ENCODE peak calls at places on chromosomes 5 and 9, in eight cellular contexts. One of them, this sample, is unnamed.

GRCh38 chr5:65760504-65761275 is 38.7 kb downstream of the NLN start:
- DNase-seq in endothelial cell of umbilical vein: peak
- DNase-seq in spleen: no peak
- DNase-seq in putamen: peak
- DNase-seq in esophagus squamous epithelium: no peak
- DNase-seq in activated T-helper 9 cell treated with anti-CD3 and anti-CD28 coated beads, Interleukin-2, amount 50 U/mL, for 16 hours: no peak
- DNase-seq in heart left ventricle: peak
- DNase-seq in sciatic nerve: no peak
- DNase-seq in this sample: no peak

GRCh38 chr5:56169281-56169680 is 63.8 kb downstream of the ANKRD55 start:
- DNase-seq in endothelial cell of umbilical vein: peak
- DNase-seq in spleen: no peak
- DNase-seq in putamen: no peak
- DNase-seq in esophagus squamous epithelium: no peak
- DNase-seq in activated T-helper 9 cell treated with anti-CD3 and anti-CD28 coated beads, Interleukin-2, amount 50 U/mL, for 16 hours: no peak
- DNase-seq in heart left ventricle: no peak
- DNase-seq in sciatic nerve: no peak
- DNase-seq in this sample: no peak

GRCh38 chr9:77759391-77759790 is 111.3 kb upstream of the GNA14 start:
- DNase-seq in endothelial cell of umbilical vein: no peak
- DNase-seq in spleen: no peak
- DNase-seq in putamen: no peak
- DNase-seq in esophagus squamous epithelium: no peak
- DNase-seq in activated T-helper 9 cell treated with anti-CD3 and anti-CD28 coated beads, Interleukin-2, amount 50 U/mL, for 16 hours: no peak
- DNase-seq in heart left ventricle: no peak
- DNase-seq in sciatic nerve: no peak
- DNase-seq in this sample: no peak

GRCh38 chr5:150057996-150058395 is 28.4 kb downstream of the CSF1R start:
- DNase-seq in endothelial cell of umbilical vein: no peak
- DNase-seq in spleen: no peak
- DNase-seq in putamen: no peak
- DNase-seq in esophagus squamous epithelium: no peak
- DNase-seq in activated T-helper 9 cell treated with anti-CD3 and anti-CD28 coated beads, Interleukin-2, amount 50 U/mL, for 16 hours: no peak
- DNase-seq in heart left ventricle: no peak
- DNase-seq in sciatic nerve: no peak
- DNase-seq in this sample: peak

GRCh38 chr5:90898330-90899013 is 339.9 kb downstream of the ADGRV1 start:
- DNase-seq in endothelial cell of umbilical vein: no peak
- DNase-seq in spleen: no peak
- DNase-seq in putamen: no peak
- DNase-seq in esophagus squamous epithelium: no peak
- DNase-seq in activated T-helper 9 cell treated with anti-CD3 and anti-CD28 coated beads, Interleukin-2, amount 50 U/mL, for 16 hours: no peak
- DNase-seq in heart left ventricle: no peak
- DNase-seq in sciatic nerve: no peak
- DNase-seq in this sample: no peak

GRCh38 chr5:41526699-41527098 is 16.3 kb upstream of the PLCXD3 start:
- DNase-seq in endothelial cell of umbilical vein: no peak
- DNase-seq in spleen: no peak
- DNase-seq in putamen: no peak
- DNase-seq in esophagus squamous epithelium: no peak
- DNase-seq in activated T-helper 9 cell treated with anti-CD3 and anti-CD28 coated beads, Interleukin-2, amount 50 U/mL, for 16 hours: no peak
- DNase-seq in heart left ventricle: no peak
- DNase-seq in sciatic nerve: no peak
- DNase-seq in this sample: no peak

GRCh38 chr9:100087218-100087617 is 11.6 kb downstream of the ERP44 start:
- DNase-seq in endothelial cell of umbilical vein: peak
- DNase-seq in spleen: no peak
- DNase-seq in putamen: no peak
- DNase-seq in esophagus squamous epithelium: no peak
- DNase-seq in activated T-helper 9 cell treated with anti-CD3 and anti-CD28 coated beads, Interleukin-2, amount 50 U/mL, for 16 hours: no peak
- DNase-seq in heart left ventricle: no peak
- DNase-seq in sciatic nerve: no peak
- DNase-seq in this sample: no peak

GRCh38 chr9:81521892-81522291 is 167.5 kb downstream of the TLE1 start:
- DNase-seq in endothelial cell of umbilical vein: no peak
- DNase-seq in spleen: no peak
- DNase-seq in putamen: no peak
- DNase-seq in esophagus squamous epithelium: no peak
- DNase-seq in activated T-helper 9 cell treated with anti-CD3 and anti-CD28 coated beads, Interleukin-2, amount 50 U/mL, for 16 hours: no peak
- DNase-seq in heart left ventricle: no peak
- DNase-seq in sciatic nerve: no peak
- DNase-seq in this sample: no peak

GRCh38 chr5:44320188-44320587 is 69.0 kb downstream of the FGF10 start:
- DNase-seq in endothelial cell of umbilical vein: no peak
- DNase-seq in spleen: no peak
- DNase-seq in putamen: no peak
- DNase-seq in esophagus squamous epithelium: no peak
- DNase-seq in activated T-helper 9 cell treated with anti-CD3 and anti-CD28 coated beads, Interleukin-2, amount 50 U/mL, for 16 hours: no peak
- DNase-seq in heart left ventricle: no peak
- DNase-seq in sciatic nerve: no peak
- DNase-seq in this sample: no peak

GRCh38 chr5:150632305-150633160 is 7.9 kb upstream of the SYNPO start:
- DNase-seq in endothelial cell of umbilical vein: peak
- DNase-seq in spleen: no peak
- DNase-seq in putamen: no peak
- DNase-seq in esophagus squamous epithelium: no peak
- DNase-seq in activated T-helper 9 cell treated with anti-CD3 and anti-CD28 coated beads, Interleukin-2, amount 50 U/mL, for 16 hours: no peak
- DNase-seq in heart left ventricle: no peak
- DNase-seq in sciatic nerve: no peak
- DNase-seq in this sample: no peak

GRCh38 chr5:67095346-67095871 is 101.2 kb downstream of the CD180 start:
- DNase-seq in endothelial cell of umbilical vein: peak
- DNase-seq in spleen: no peak
- DNase-seq in putamen: peak
- DNase-seq in esophagus squamous epithelium: no peak
- DNase-seq in activated T-helper 9 cell treated with anti-CD3 and anti-CD28 coated beads, Interleukin-2, amount 50 U/mL, for 16 hours: no peak
- DNase-seq in heart left ventricle: peak
- DNase-seq in sciatic nerve: peak
- DNase-seq in this sample: peak

GRCh38 chr9:36987891-36988290 is 46.2 kb downstream of the PAX5 start:
- DNase-seq in endothelial cell of umbilical vein: no peak
- DNase-seq in spleen: no peak
- DNase-seq in putamen: no peak
- DNase-seq in esophagus squamous epithelium: no peak
- DNase-seq in activated T-helper 9 cell treated with anti-CD3 and anti-CD28 coated beads, Interleukin-2, amount 50 U/mL, for 16 hours: no peak
- DNase-seq in heart left ventricle: no peak
- DNase-seq in sciatic nerve: no peak
- DNase-seq in this sample: no peak

GRCh38 chr5:148972958-148973357 is 89.9 kb downstream of the SH3TC2 start:
- DNase-seq in endothelial cell of umbilical vein: peak
- DNase-seq in spleen: no peak
- DNase-seq in putamen: no peak
- DNase-seq in esophagus squamous epithelium: no peak
- DNase-seq in activated T-helper 9 cell treated with anti-CD3 and anti-CD28 coated beads, Interleukin-2, amount 50 U/mL, for 16 hours: no peak
- DNase-seq in heart left ventricle: peak
- DNase-seq in sciatic nerve: no peak
- DNase-seq in this sample: peak

GRCh38 chr5:14902826-14903560 is 31.4 kb upstream of the ANKH start:
- DNase-seq in endothelial cell of umbilical vein: no peak
- DNase-seq in spleen: no peak
- DNase-seq in putamen: no peak
- DNase-seq in esophagus squamous epithelium: no peak
- DNase-seq in activated T-helper 9 cell treated with anti-CD3 and anti-CD28 coated beads, Interleukin-2, amount 50 U/mL, for 16 hours: no peak
- DNase-seq in heart left ventricle: no peak
- DNase-seq in sciatic nerve: no peak
- DNase-seq in this sample: no peak

GRCh38 chr9:131179561-131180219 is 54.3 kb downstream of the NUP214 start:
- DNase-seq in endothelial cell of umbilical vein: peak
- DNase-seq in spleen: no peak
- DNase-seq in putamen: no peak
- DNase-seq in esophagus squamous epithelium: no peak
- DNase-seq in activated T-helper 9 cell treated with anti-CD3 and anti-CD28 coated beads, Interleukin-2, amount 50 U/mL, for 16 hours: no peak
- DNase-seq in heart left ventricle: no peak
- DNase-seq in sciatic nerve: no peak
- DNase-seq in this sample: no peak

GRCh38 chr9:87878930-87879603 is 3.6 kb upstream of the SPATA31E1 start:
- DNase-seq in endothelial cell of umbilical vein: peak
- DNase-seq in spleen: no peak
- DNase-seq in putamen: no peak
- DNase-seq in esophagus squamous epithelium: no peak
- DNase-seq in activated T-helper 9 cell treated with anti-CD3 and anti-CD28 coated beads, Interleukin-2, amount 50 U/mL, for 16 hours: no peak
- DNase-seq in heart left ventricle: no peak
- DNase-seq in sciatic nerve: no peak
- DNase-seq in this sample: no peak

GRCh38 chr9:14072850-14073249 is 241.1 kb downstream of the NFIB start:
- DNase-seq in endothelial cell of umbilical vein: no peak
- DNase-seq in spleen: no peak
- DNase-seq in putamen: no peak
- DNase-seq in esophagus squamous epithelium: no peak
- DNase-seq in activated T-helper 9 cell treated with anti-CD3 and anti-CD28 coated beads, Interleukin-2, amount 50 U/mL, for 16 hours: no peak
- DNase-seq in heart left ventricle: no peak
- DNase-seq in sciatic nerve: no peak
- DNase-seq in this sample: no peak

GRCh38 chr9:127506814-127507750 is 55.8 kb downstream of the LRSAM1 start:
- DNase-seq in endothelial cell of umbilical vein: no peak
- DNase-seq in spleen: no peak
- DNase-seq in putamen: no peak
- DNase-seq in esophagus squamous epithelium: no peak
- DNase-seq in activated T-helper 9 cell treated with anti-CD3 and anti-CD28 coated beads, Interleukin-2, amount 50 U/mL, for 16 hours: no peak
- DNase-seq in heart left ventricle: no peak
- DNase-seq in sciatic nerve: no peak
- DNase-seq in this sample: no peak

GRCh38 chr5:123512631-123513461 is 869 bp downstream of the CSNK1G3 start:
- DNase-seq in endothelial cell of umbilical vein: peak
- DNase-seq in spleen: peak
- DNase-seq in putamen: peak
- DNase-seq in esophagus squamous epithelium: no peak
- DNase-seq in activated T-helper 9 cell treated with anti-CD3 and anti-CD28 coated beads, Interleukin-2, amount 50 U/mL, for 16 hours: peak
- DNase-seq in heart left ventricle: peak
- DNase-seq in sciatic nerve: peak
- DNase-seq in this sample: peak

GRCh38 chr9:108021311-108021710 is 531.7 kb upstream of the KLF4 start:
- DNase-seq in endothelial cell of umbilical vein: no peak
- DNase-seq in spleen: no peak
- DNase-seq in putamen: no peak
- DNase-seq in esophagus squamous epithelium: no peak
- DNase-seq in activated T-helper 9 cell treated with anti-CD3 and anti-CD28 coated beads, Interleukin-2, amount 50 U/mL, for 16 hours: no peak
- DNase-seq in heart left ventricle: no peak
- DNase-seq in sciatic nerve: no peak
- DNase-seq in this sample: no peak

GRCh38 chr9:99235874-99236627 is 14.0 kb downstream of the SEC61B start:
- DNase-seq in endothelial cell of umbilical vein: no peak
- DNase-seq in spleen: no peak
- DNase-seq in putamen: no peak
- DNase-seq in esophagus squamous epithelium: no peak
- DNase-seq in activated T-helper 9 cell treated with anti-CD3 and anti-CD28 coated beads, Interleukin-2, amount 50 U/mL, for 16 hours: no peak
- DNase-seq in heart left ventricle: no peak
- DNase-seq in sciatic nerve: no peak
- DNase-seq in this sample: no peak

GRCh38 chr5:86917117-86917579 is 299.4 kb downstream of the COX7C start:
- DNase-seq in endothelial cell of umbilical vein: peak
- DNase-seq in spleen: no peak
- DNase-seq in putamen: no peak
- DNase-seq in esophagus squamous epithelium: no peak
- DNase-seq in activated T-helper 9 cell treated with anti-CD3 and anti-CD28 coated beads, Interleukin-2, amount 50 U/mL, for 16 hours: no peak
- DNase-seq in heart left ventricle: no peak
- DNase-seq in sciatic nerve: no peak
- DNase-seq in this sample: no peak

GRCh38 chr5:79694652-79695051 is 5.0 kb downstream of the CMYA5 start:
- DNase-seq in endothelial cell of umbilical vein: no peak
- DNase-seq in spleen: no peak
- DNase-seq in putamen: no peak
- DNase-seq in esophagus squamous epithelium: no peak
- DNase-seq in activated T-helper 9 cell treated with anti-CD3 and anti-CD28 coated beads, Interleukin-2, amount 50 U/mL, for 16 hours: no peak
- DNase-seq in heart left ventricle: peak
- DNase-seq in sciatic nerve: no peak
- DNase-seq in this sample: no peak

GRCh38 chr5:15533124-15533893 is 33.3 kb downstream of the FBXL7 start:
- DNase-seq in endothelial cell of umbilical vein: peak
- DNase-seq in spleen: no peak
- DNase-seq in putamen: no peak
- DNase-seq in esophagus squamous epithelium: no peak
- DNase-seq in activated T-helper 9 cell treated with anti-CD3 and anti-CD28 coated beads, Interleukin-2, amount 50 U/mL, for 16 hours: no peak
- DNase-seq in heart left ventricle: no peak
- DNase-seq in sciatic nerve: no peak
- DNase-seq in this sample: no peak

GRCh38 chr9:84238652-84239051 is 101.9 kb downstream of the SLC28A3 start:
- DNase-seq in endothelial cell of umbilical vein: no peak
- DNase-seq in spleen: no peak
- DNase-seq in putamen: no peak
- DNase-seq in esophagus squamous epithelium: no peak
- DNase-seq in activated T-helper 9 cell treated with anti-CD3 and anti-CD28 coated beads, Interleukin-2, amount 50 U/mL, for 16 hours: no peak
- DNase-seq in heart left ventricle: no peak
- DNase-seq in sciatic nerve: no peak
- DNase-seq in this sample: no peak

GRCh38 chr5:150411245-150411979 is 1.3 kb downstream of the CD74 start:
- DNase-seq in endothelial cell of umbilical vein: no peak
- DNase-seq in spleen: peak
- DNase-seq in putamen: no peak
- DNase-seq in esophagus squamous epithelium: no peak
- DNase-seq in activated T-helper 9 cell treated with anti-CD3 and anti-CD28 coated beads, Interleukin-2, amount 50 U/mL, for 16 hours: peak
- DNase-seq in heart left ventricle: peak
- DNase-seq in sciatic nerve: no peak
- DNase-seq in this sample: no peak

GRCh38 chr9:136046555-136046921 is 48.6 kb downstream of the NACC2 start:
- DNase-seq in endothelial cell of umbilical vein: no peak
- DNase-seq in spleen: no peak
- DNase-seq in putamen: no peak
- DNase-seq in esophagus squamous epithelium: no peak
- DNase-seq in activated T-helper 9 cell treated with anti-CD3 and anti-CD28 coated beads, Interleukin-2, amount 50 U/mL, for 16 hours: no peak
- DNase-seq in heart left ventricle: no peak
- DNase-seq in sciatic nerve: no peak
- DNase-seq in this sample: peak

GRCh38 chr5:139215176-139215975 is 17.2 kb upstream of the SIL1 start:
- DNase-seq in endothelial cell of umbilical vein: peak
- DNase-seq in spleen: no peak
- DNase-seq in putamen: no peak
- DNase-seq in esophagus squamous epithelium: no peak
- DNase-seq in activated T-helper 9 cell treated with anti-CD3 and anti-CD28 coated beads, Interleukin-2, amount 50 U/mL, for 16 hours: no peak
- DNase-seq in heart left ventricle: no peak
- DNase-seq in sciatic nerve: no peak
- DNase-seq in this sample: no peak

GRCh38 chr5:16857635-16858034 is 78.5 kb downstream of the MYO10 start:
- DNase-seq in endothelial cell of umbilical vein: no peak
- DNase-seq in spleen: no peak
- DNase-seq in putamen: no peak
- DNase-seq in esophagus squamous epithelium: no peak
- DNase-seq in activated T-helper 9 cell treated with anti-CD3 and anti-CD28 coated beads, Interleukin-2, amount 50 U/mL, for 16 hours: no peak
- DNase-seq in heart left ventricle: no peak
- DNase-seq in sciatic nerve: no peak
- DNase-seq in this sample: no peak

GRCh38 chr5:141369994-141370848 is at the start of gene PCDHGB3:
- DNase-seq in endothelial cell of umbilical vein: peak
- DNase-seq in spleen: no peak
- DNase-seq in putamen: no peak
- DNase-seq in esophagus squamous epithelium: no peak
- DNase-seq in activated T-helper 9 cell treated with anti-CD3 and anti-CD28 coated beads, Interleukin-2, amount 50 U/mL, for 16 hours: no peak
- DNase-seq in heart left ventricle: no peak
- DNase-seq in sciatic nerve: no peak
- DNase-seq in this sample: no peak

GRCh38 chr9:35903049-35903448 is 3.0 kb upstream of the HRCT1 start:
- DNase-seq in endothelial cell of umbilical vein: peak
- DNase-seq in spleen: no peak
- DNase-seq in putamen: no peak
- DNase-seq in esophagus squamous epithelium: no peak
- DNase-seq in activated T-helper 9 cell treated with anti-CD3 and anti-CD28 coated beads, Interleukin-2, amount 50 U/mL, for 16 hours: no peak
- DNase-seq in heart left ventricle: peak
- DNase-seq in sciatic nerve: no peak
- DNase-seq in this sample: no peak